ENCODE peak calls at places on chromosomes 12 and 14, in eight cellular contexts. A, O, B, D, Z, K, R and S are unnamed samples.

GRCh38 chr12:66144796-66145754 is 14.5 kb upstream of the LLPH start:
- DNase-seq in A (peak; percentile 44), O (peak; percentile 31), B (no peak), D (peak; percentile 91), Z (peak; percentile 71), K (peak; percentile 78), R (peak; percentile 27), S (peak; percentile 52)

GRCh38 chr14:21264025-21264801 is 5.0 kb downstream of the HNRNPC start:
- DNase-seq in A (no peak), O (peak; percentile 90), B (peak; percentile 61), D (peak; percentile 77), Z (no peak), K (no peak), R (no peak), S (no peak)

GRCh38 chr12:130873106-130873795 is 1.4 kb downstream of the RAN start:
- DNase-seq in A (no peak), O (no peak), B (no peak), D (no peak), Z (no peak), K (no peak), R (no peak), S (no peak)

GRCh38 chr12:3204716-3205617 is 127.8 kb downstream of the TSPAN9 start:
- DNase-seq in A (no peak), O (no peak), B (no peak), D (no peak), Z (no peak), K (no peak), R (no peak), S (no peak)

GRCh38 chr12:132724506-132725220 is 14.0 kb downstream of the PGAM5 start:
- DNase-seq in A (no peak), O (no peak), B (no peak), D (no peak), Z (no peak), K (no peak), R (no peak), S (no peak)

GRCh38 chr12:76740501-76740900 is 23.4 kb upstream of the ZDHHC17 start:
- DNase-seq in A (no peak), O (no peak), B (no peak), D (no peak), Z (no peak), K (no peak), R (no peak), S (no peak)

GRCh38 chr12:130878193-130879185 is 6.6 kb downstream of the RAN start:
- DNase-seq in A (peak; percentile 45), O (no peak), B (no peak), D (no peak), Z (no peak), K (no peak), R (no peak), S (no peak)

GRCh38 chr14:99261916-99262787 is 9.8 kb downstream of the BCL11B start:
- DNase-seq in A (no peak), O (no peak), B (no peak), D (no peak), Z (no peak), K (no peak), R (no peak), S (no peak)

GRCh38 chr12:82378997-82379396 is 20.7 kb downstream of the METTL25 start:
- DNase-seq in A (no peak), O (no peak), B (no peak), D (no peak), Z (no peak), K (no peak), R (no peak), S (no peak)

GRCh38 chr14:24011051-24011450 is 22.3 kb downstream of the DHRS4L2 start:
- DNase-seq in A (no peak), O (no peak), B (no peak), D (no peak), Z (no peak), K (no peak), R (no peak), S (no peak)
- H3K4me2 ChIP-seq in A (peak overlapping the region; percentile 50), O (no peak overlapping the region), B (no peak overlapping the region), D (peak overlapping the region; percentile 13), Z (no peak overlapping the region), K (no peak overlapping the region), R (no peak overlapping the region), S (no peak overlapping the region)

GRCh38 chr12:4562034-4562657 is at the start of gene DYRK4:
- DNase-seq in A (no peak), O (peak; percentile 52), B (no peak), D (no peak), Z (peak; percentile 95), K (no peak), R (peak; percentile 89), S (no peak)

GRCh38 chr12:4563336-4563735 is 1.3 kb downstream of the DYRK4 start:
- DNase-seq in A (no peak), O (no peak), B (no peak), D (no peak), Z (no peak), K (no peak), R (no peak), S (no peak)

GRCh38 chr12:4567073-4567881 is 5.3 kb downstream of the DYRK4 start:
- DNase-seq in A (peak; percentile 57), O (no peak), B (no peak), D (no peak), Z (no peak), K (no peak), R (no peak), S (no peak)

GRCh38 chr12:4566474-4566873 is 4.5 kb downstream of the DYRK4 start:
- DNase-seq in A (peak; percentile 47), O (no peak), B (no peak), D (no peak), Z (no peak), K (no peak), R (no peak), S (no peak)

DNA sequence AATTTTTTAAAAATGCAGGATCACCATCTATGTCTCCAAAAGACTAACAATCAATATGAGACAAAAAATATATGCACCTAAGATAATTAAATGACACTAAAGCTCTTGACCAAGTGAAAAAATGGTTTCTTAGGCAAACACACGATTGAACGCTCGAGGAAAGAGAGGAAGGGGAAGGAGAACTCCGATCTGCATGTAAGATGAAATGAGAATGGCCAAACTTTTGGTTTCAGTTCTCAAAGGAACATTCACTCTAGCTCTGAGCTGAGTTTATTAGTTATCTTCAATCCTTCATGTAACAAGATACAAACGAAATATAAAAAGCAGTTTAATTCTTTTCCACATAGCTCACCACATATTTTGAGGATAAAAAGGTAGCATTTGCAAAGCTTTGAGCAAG is 2.8 kb downstream of the DYRK4 start:
- DNase-seq in A (peak; percentile 43), O (no peak), B (no peak), D (no peak), Z (no peak), K (no peak), R (no peak), S (no peak)
- H3K4me2 ChIP-seq in A (peak overlapping the region; percentile 41), O (no peak overlapping the region), B (no peak overlapping the region), D (no peak overlapping the region), Z (no peak overlapping the region), K (no peak overlapping the region), R (no peak overlapping the region), S (no peak overlapping the region)

DNA sequence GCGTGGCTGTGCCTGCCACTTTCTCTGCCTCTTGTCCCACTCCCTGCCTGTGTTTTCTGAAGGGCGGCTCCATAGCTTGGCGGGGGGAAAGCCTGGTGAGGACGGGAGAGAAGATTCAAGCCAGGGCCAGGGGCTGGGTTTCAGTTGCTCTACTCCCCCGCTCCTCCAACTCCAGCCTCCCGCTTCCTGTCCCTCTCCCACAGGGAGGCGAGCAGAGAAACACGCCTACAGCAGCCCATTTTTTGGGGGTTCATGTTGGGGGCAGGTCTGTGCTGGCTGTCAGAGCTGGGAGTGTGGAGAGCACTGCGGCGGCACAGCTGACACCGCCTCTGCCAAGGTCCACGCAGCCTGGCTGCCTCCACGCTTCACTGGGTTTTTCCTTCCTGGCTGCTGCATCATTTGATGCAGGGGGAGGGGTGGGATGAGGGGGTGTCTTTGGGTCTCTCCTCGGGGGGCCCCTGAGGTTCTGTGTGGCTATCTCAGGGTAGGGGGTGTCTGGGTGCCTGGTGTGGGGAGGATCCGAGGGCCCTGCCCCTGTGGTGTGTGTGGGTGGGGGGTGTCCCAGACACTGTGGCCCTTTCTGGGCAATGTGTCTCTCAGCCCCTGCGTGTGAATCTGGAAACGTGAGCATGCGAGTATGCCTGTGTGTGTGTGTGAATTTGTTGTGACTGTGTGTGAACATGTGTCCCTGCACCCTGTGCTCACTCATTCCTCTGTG is 10.7 kb upstream of the KRT80 start:
- DNase-seq in A (no peak), O (no peak), B (no peak), D (no peak), Z (peak; percentile 37), K (no peak), R (no peak), S (no peak)
- H3K4me2 ChIP-seq in A (no peak overlapping the region), O (peak overlapping the region; percentile 65), B (peak overlapping the region; percentile 13), D (peak overlapping the region; percentile 47), Z (no peak overlapping the region), K (peak overlapping the region; percentile 60), R (no peak overlapping the region), S (peak overlapping the region; percentile 51)

DNA sequence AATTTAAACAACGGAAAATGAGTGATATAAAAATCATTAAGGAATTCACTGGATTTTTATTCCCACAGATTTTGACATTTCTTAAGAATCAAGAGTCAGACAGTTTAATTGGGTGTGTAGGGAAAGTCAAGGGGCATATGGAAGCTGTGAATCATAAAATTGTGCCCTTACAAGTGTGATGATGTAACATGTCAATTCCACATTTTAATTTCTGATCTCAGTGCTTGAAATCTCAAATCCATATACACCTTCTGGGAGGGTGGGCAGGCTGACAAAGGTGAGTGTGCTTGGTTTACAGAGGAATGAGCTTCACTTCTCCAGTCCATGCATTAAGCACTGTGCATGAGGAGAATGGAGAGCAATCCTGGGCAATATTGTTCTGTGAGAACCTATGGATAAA is 1.0 kb upstream of the KRT6A start:
- DNase-seq in A (no peak), O (no peak), B (no peak), D (no peak), Z (no peak), K (no peak), R (no peak), S (no peak)
- H3K4me2 ChIP-seq in A (no peak overlapping the region), O (no peak overlapping the region), B (peak overlapping the region; percentile 96), D (peak overlapping the region; percentile 10), Z (no peak overlapping the region), K (no peak overlapping the region), R (no peak overlapping the region), S (no peak overlapping the region)